ENCODE peak calls at places on chromosome 22, in six cellular contexts. One of them, this sample, is unnamed.

GRCh38 chr22:22076937-22077703 is 94.5 kb upstream of the TOP3B start:
- DNase-seq in prostate gland: no peak
- DNase-seq in pancreas: no peak
- DNase-seq in sigmoid colon: no peak
- DNase-seq in lung: no peak
- DNase-seq in AG10803: no peak
- DNase-seq in this sample: no peak

GRCh38 chr22:27667121-27667843 is 134.3 kb downstream of the MN1 start:
- DNase-seq in prostate gland: no peak
- DNase-seq in sigmoid colon: no peak
- DNase-seq in lung: no peak
- DNase-seq in AG10803: no peak
- DNase-seq in pancreas: no peak
- DNase-seq in this sample: no peak

GRCh38 chr22:30829901-30830550 is 135.4 kb downstream of the OSBP2 start:
- DNase-seq in sigmoid colon: no peak
- DNase-seq in lung: no peak
- DNase-seq in AG10803: peak
- DNase-seq in prostate gland: no peak
- DNase-seq in pancreas: no peak
- DNase-seq in this sample: no peak

GRCh38 chr22:24772493-24773220 is 1.9 kb downstream of the PIWIL3 start:
- DNase-seq in pancreas: no peak
- DNase-seq in sigmoid colon: no peak
- DNase-seq in prostate gland: no peak
- DNase-seq in AG10803: peak
- DNase-seq in lung: no peak
- DNase-seq in this sample: no peak

GRCh38 chr22:23380230-23380573 is 199.9 kb downstream of the IGLL1 start:
- DNase-seq in pancreas: no peak
- DNase-seq in sigmoid colon: no peak
- DNase-seq in AG10803: no peak
- DNase-seq in prostate gland: no peak
- DNase-seq in lung: no peak
- DNase-seq in this sample: peak

GRCh38 chr22:17113600-17113999 is 7.6 kb downstream of the TMEM121B start:
- DNase-seq in sigmoid colon: peak
- DNase-seq in AG10803: no peak
- DNase-seq in pancreas: no peak
- DNase-seq in prostate gland: no peak
- DNase-seq in lung: no peak
- DNase-seq in this sample: no peak

GRCh38 chr22:25334091-25334490 is 114.7 kb downstream of the CRYBB2 start:
- DNase-seq in AG10803: peak
- DNase-seq in pancreas: no peak
- DNase-seq in sigmoid colon: no peak
- DNase-seq in lung: peak
- DNase-seq in prostate gland: peak
- DNase-seq in this sample: no peak

GRCh38 chr22:49160261-49161001 is 667.2 kb downstream of the BRD1 start:
- DNase-seq in sigmoid colon: no peak
- DNase-seq in AG10803: no peak
- DNase-seq in pancreas: no peak
- DNase-seq in prostate gland: no peak
- DNase-seq in lung: no peak
- DNase-seq in this sample: no peak

GRCh38 chr22:31977141-31977781 is 32.9 kb downstream of the YWHAH start:
- DNase-seq in sigmoid colon: peak
- DNase-seq in pancreas: peak
- DNase-seq in lung: peak
- DNase-seq in AG10803: peak
- DNase-seq in prostate gland: peak
- DNase-seq in this sample: peak

GRCh38 chr22:30201970-30202369 is 44.6 kb downstream of the LIF start:
- DNase-seq in AG10803: peak
- DNase-seq in pancreas: no peak
- DNase-seq in sigmoid colon: no peak
- DNase-seq in lung: no peak
- DNase-seq in prostate gland: no peak
- DNase-seq in this sample: no peak

GRCh38 chr22:49488943-49489342 is 338.7 kb downstream of the BRD1 start:
- DNase-seq in sigmoid colon: no peak
- DNase-seq in lung: no peak
- DNase-seq in AG10803: no peak
- DNase-seq in prostate gland: no peak
- DNase-seq in pancreas: no peak
- DNase-seq in this sample: no peak

GRCh38 chr22:50544078-50544745 is 1.5 kb upstream of the KLHDC7B start:
- DNase-seq in pancreas: peak
- DNase-seq in sigmoid colon: peak
- DNase-seq in lung: peak
- DNase-seq in prostate gland: peak
- DNase-seq in AG10803: peak
- DNase-seq in this sample: peak

GRCh38 chr22:50250555-50251471 is at the start of gene HDAC10:
- DNase-seq in prostate gland: peak
- DNase-seq in sigmoid colon: peak
- DNase-seq in AG10803: peak
- DNase-seq in pancreas: peak
- DNase-seq in lung: peak
- DNase-seq in this sample: peak

GRCh38 chr22:50244420-50245213 is at the start of gene TUBGCP6:
- DNase-seq in AG10803: peak
- DNase-seq in pancreas: peak
- DNase-seq in prostate gland: peak
- DNase-seq in lung: peak
- DNase-seq in sigmoid colon: peak
- DNase-seq in this sample: peak

GRCh38 chr22:50569896-50570535 is 7.3 kb upstream of the SYCE3 start:
- DNase-seq in lung: no peak
- DNase-seq in prostate gland: no peak
- DNase-seq in AG10803: no peak
- DNase-seq in sigmoid colon: no peak
- DNase-seq in pancreas: no peak
- DNase-seq in this sample: no peak

GRCh38 chr22:41915783-41916493 is 1.1 kb upstream of the SHISA8 start:
- DNase-seq in pancreas: no peak
- DNase-seq in lung: no peak
- DNase-seq in AG10803: no peak
- DNase-seq in prostate gland: no peak
- DNase-seq in sigmoid colon: no peak
- DNase-seq in this sample: no peak

GRCh38 chr22:30421695-30422480 is 3.7 kb upstream of the MTFP1 start:
- DNase-seq in sigmoid colon: no peak
- DNase-seq in AG10803: no peak
- DNase-seq in pancreas: no peak
- DNase-seq in lung: no peak
- DNase-seq in prostate gland: no peak
- DNase-seq in this sample: no peak

GRCh38 chr22:46246178-46246577 is 3.9 kb downstream of the CDPF1 start:
- DNase-seq in sigmoid colon: no peak
- DNase-seq in pancreas: no peak
- DNase-seq in prostate gland: no peak
- DNase-seq in AG10803: no peak
- DNase-seq in lung: no peak
- DNase-seq in this sample: no peak

GRCh38 chr22:40748388-40748970 is 69.2 kb downstream of the MCHR1 start:
- DNase-seq in prostate gland: no peak
- DNase-seq in sigmoid colon: no peak
- DNase-seq in lung: no peak
- DNase-seq in pancreas: no peak
- DNase-seq in AG10803: no peak
- DNase-seq in this sample: no peak

GRCh38 chr22:32714458-32715250 is 86.9 kb upstream of the TIMP3 start:
- DNase-seq in AG10803: no peak
- DNase-seq in prostate gland: no peak
- DNase-seq in lung: no peak
- DNase-seq in pancreas: no peak
- DNase-seq in sigmoid colon: no peak
- DNase-seq in this sample: no peak

GRCh38 chr22:50525991-50526848 is 822 bp upstream of the SCO2 start:
- DNase-seq in sigmoid colon: peak
- DNase-seq in lung: peak
- DNase-seq in prostate gland: peak
- DNase-seq in AG10803: peak
- DNase-seq in pancreas: peak
- DNase-seq in this sample: peak

GRCh38 chr22:28710889-28711285 is 30.7 kb downstream of the CHEK2 start:
- DNase-seq in sigmoid colon: no peak
- DNase-seq in prostate gland: no peak
- DNase-seq in pancreas: no peak
- DNase-seq in lung: no peak
- DNase-seq in AG10803: peak
- DNase-seq in this sample: no peak
- H3K4me3 ChIP-seq in sigmoid colon: no peak
- H3K4me3 ChIP-seq in prostate gland: no peak
- H3K4me3 ChIP-seq in pancreas: no peak
- H3K4me3 ChIP-seq in lung: no peak
- H3K4me3 ChIP-seq in AG10803: peak
- H3K4me3 ChIP-seq in this sample: no peak

DNA sequence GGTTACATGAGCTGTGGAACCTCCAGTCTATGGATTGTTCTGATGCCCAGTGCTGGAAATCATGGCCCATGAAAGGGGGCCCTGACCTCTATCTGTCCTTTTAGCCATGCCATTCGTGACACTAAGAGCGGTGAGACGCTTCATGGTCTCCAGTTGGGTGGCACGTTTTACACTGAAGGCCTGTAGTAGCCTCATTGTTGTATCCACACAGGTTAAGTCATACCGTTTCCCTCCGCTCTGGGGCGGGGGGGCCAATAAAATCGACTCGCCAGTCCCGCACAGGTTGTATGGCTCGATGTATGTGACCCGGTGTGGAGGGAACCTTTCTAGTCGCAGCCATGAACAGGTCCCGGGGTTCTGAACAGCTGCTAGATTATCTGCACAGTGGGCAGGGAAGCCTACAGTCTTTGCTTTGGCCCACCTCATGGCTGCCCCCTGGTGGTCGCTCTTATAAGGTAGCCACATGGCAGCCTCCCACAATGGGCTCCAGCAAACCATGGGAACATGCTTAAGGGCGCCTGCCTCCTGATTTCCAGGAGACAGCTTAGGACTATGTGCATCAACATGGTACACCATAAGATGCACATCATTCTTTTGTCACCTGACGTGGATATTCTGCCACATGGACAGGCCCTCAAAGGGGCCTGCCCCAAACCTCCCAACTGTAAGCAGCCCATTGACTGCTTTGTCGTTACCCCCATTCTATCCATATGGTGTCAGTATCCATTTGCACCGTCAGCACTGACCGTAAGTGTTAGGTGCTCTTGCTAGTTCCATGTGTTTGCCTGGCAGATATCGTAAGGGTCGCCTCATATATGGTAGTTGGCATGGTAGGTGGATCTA is 19.7 kb upstream of the APOL3 start:
- DNase-seq in lung: peak
- DNase-seq in AG10803: peak
- DNase-seq in prostate gland: peak
- DNase-seq in pancreas: peak
- DNase-seq in sigmoid colon: peak
- DNase-seq in this sample: peak
- TF ChIP-seq CTCF in lung: peak
- TF ChIP-seq CTCF in AG10803: peak
- TF ChIP-seq CTCF in prostate gland: peak
- TF ChIP-seq CTCF in pancreas: peak
- TF ChIP-seq CTCF in sigmoid colon: peak
- TF ChIP-seq CTCF in this sample: peak

GRCh38 chr22:44313385-44314006 is 745 bp upstream of the SHISAL1 start:
- DNase-seq in prostate gland: no peak
- DNase-seq in pancreas: no peak
- DNase-seq in sigmoid colon: no peak
- DNase-seq in AG10803: no peak
- DNase-seq in lung: no peak
- DNase-seq in this sample: no peak

GRCh38 chr22:44312766-44313165 is at the start of gene SHISAL1:
- DNase-seq in lung: no peak
- DNase-seq in sigmoid colon: no peak
- DNase-seq in AG10803: no peak
- DNase-seq in prostate gland: no peak
- DNase-seq in pancreas: no peak
- DNase-seq in this sample: peak

GRCh38 chr22:44317163-44317455 is 4.4 kb upstream of the SHISAL1 start:
- DNase-seq in prostate gland: no peak
- DNase-seq in sigmoid colon: no peak
- DNase-seq in AG10803: peak
- DNase-seq in lung: no peak
- DNase-seq in pancreas: no peak
- DNase-seq in this sample: no peak

GRCh38 chr22:44316393-44317162 is 3.8 kb upstream of the SHISAL1 start:
- DNase-seq in pancreas: no peak
- DNase-seq in AG10803: peak
- DNase-seq in sigmoid colon: no peak
- DNase-seq in lung: no peak
- DNase-seq in prostate gland: no peak
- DNase-seq in this sample: peak

DNA sequence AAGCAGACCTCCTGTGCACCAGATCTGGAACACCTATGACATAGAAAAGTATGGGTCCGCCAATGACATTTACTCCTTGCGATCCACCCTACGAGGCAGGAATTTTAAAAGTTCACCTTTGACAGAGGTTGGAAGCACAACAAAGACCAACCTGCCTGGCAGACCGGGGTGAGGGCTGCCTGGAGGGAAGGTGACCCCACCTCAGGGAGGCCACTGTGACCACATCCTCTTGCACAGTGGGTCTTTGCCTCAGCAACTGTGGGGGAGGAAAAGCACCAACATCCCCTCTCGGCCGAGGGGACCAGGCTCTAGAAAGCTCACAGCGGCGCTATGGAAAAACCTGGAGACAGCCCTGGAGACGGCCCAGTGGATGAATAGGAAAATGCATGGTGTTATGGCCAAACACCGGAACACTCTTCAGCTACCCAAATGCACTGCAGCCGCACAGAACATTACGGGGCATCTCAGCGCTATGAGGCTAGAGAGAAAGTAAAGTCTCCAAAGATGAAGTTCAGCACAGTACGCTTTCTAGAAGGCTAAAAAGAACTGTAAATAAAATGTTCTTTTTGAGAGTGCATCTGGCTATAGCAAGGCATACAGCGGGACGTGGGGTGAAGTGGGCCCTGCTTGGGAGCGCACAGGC is 1.8 kb upstream of the SHISAL1 start:
- DNase-seq in pancreas: no peak
- DNase-seq in lung: no peak
- DNase-seq in prostate gland: no peak
- DNase-seq in AG10803: no peak
- DNase-seq in sigmoid colon: no peak
- DNase-seq in this sample: no peak
- H3K4me3 ChIP-seq in pancreas: no peak
- H3K4me3 ChIP-seq in lung: no peak
- H3K4me3 ChIP-seq in prostate gland: no peak
- H3K4me3 ChIP-seq in AG10803: no peak
- H3K4me3 ChIP-seq in sigmoid colon: no peak
- H3K4me3 ChIP-seq in this sample: no peak

DNA sequence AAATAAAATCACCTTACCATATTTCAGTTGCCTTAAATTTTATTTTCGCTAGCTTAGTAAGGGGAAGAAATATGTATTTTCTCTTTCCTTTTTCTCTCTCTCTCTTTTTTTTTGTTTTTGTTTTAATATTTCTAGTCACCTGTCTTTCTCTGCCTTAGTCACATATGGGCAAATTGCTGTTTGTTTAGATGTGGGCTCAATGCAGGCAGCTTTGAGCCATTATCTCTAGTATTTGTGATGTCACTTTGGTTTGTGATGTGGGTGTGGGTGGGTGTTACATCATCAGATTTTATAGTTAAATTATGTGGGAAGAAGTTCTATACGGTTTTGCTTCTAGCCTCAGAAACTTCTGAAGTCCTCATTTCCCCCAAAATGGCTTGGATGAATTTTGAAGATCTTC is at the start of gene C22orf31:
- DNase-seq in pancreas: no peak
- DNase-seq in sigmoid colon: peak
- DNase-seq in AG10803: no peak
- DNase-seq in lung: no peak
- DNase-seq in prostate gland: no peak
- DNase-seq in this sample: no peak
- TF ChIP-seq CTCF in pancreas: no peak
- TF ChIP-seq CTCF in sigmoid colon: no peak
- TF ChIP-seq CTCF in AG10803: no peak
- TF ChIP-seq CTCF in lung: no peak
- TF ChIP-seq CTCF in prostate gland: no peak
- TF ChIP-seq CTCF in this sample: no peak

This sample was measured in mucosa of descending colon.